ENCODE peak calls at places on chromosomes 16 and 17, in six cellular contexts. One of them, this sample, is unnamed.

GRCh38 chr16:14307623-14308356 is 236.7 kb downstream of the MRTFB start:
- DNase-seq in heart right ventricle: peak
- DNase-seq in endothelial cell: no peak
- DNase-seq in EH: peak
- DNase-seq in CD4-positive, alpha-beta T cell: no peak
- DNase-seq in caudate nucleus: no peak
- DNase-seq in this sample: no peak

GRCh38 chr17:78471635-78472034 is 93.2 kb downstream of the PGS1 start:
- DNase-seq in heart right ventricle: no peak
- DNase-seq in endothelial cell: no peak
- DNase-seq in EH: no peak
- DNase-seq in CD4-positive, alpha-beta T cell: no peak
- DNase-seq in caudate nucleus: no peak
- DNase-seq in this sample: no peak

GRCh38 chr17:40097931-40098845 is 2.2 kb downstream of the NR1D1 start:
- DNase-seq in heart right ventricle: peak
- DNase-seq in endothelial cell: no peak
- DNase-seq in EH: peak
- DNase-seq in CD4-positive, alpha-beta T cell: no peak
- DNase-seq in caudate nucleus: no peak
- DNase-seq in this sample: no peak

GRCh38 chr16:4693956-4694663 is 748 bp downstream of the NUDT16L1 start:
- DNase-seq in heart right ventricle: no peak
- DNase-seq in endothelial cell: peak
- DNase-seq in EH: peak
- DNase-seq in CD4-positive, alpha-beta T cell: peak
- DNase-seq in caudate nucleus: no peak
- DNase-seq in this sample: peak

GRCh38 chr17:82985973-82986372 is 93.4 kb upstream of the METRNL start:
- DNase-seq in heart right ventricle: no peak
- DNase-seq in endothelial cell: no peak
- DNase-seq in EH: peak
- DNase-seq in CD4-positive, alpha-beta T cell: peak
- DNase-seq in caudate nucleus: no peak
- DNase-seq in this sample: peak

GRCh38 chr17:27868565-27868964 is 24.6 kb downstream of the LYRM9 start:
- DNase-seq in heart right ventricle: no peak
- DNase-seq in endothelial cell: no peak
- DNase-seq in EH: no peak
- DNase-seq in CD4-positive, alpha-beta T cell: no peak
- DNase-seq in caudate nucleus: no peak
- DNase-seq in this sample: no peak

GRCh38 chr17:12813680-12814079 is 24.4 kb downstream of the ARHGAP44 start:
- DNase-seq in heart right ventricle: no peak
- DNase-seq in endothelial cell: no peak
- DNase-seq in EH: no peak
- DNase-seq in CD4-positive, alpha-beta T cell: no peak
- DNase-seq in caudate nucleus: no peak
- DNase-seq in this sample: no peak

GRCh38 chr16:19116711-19117449 is 3.1 kb downstream of the ITPRIPL2 start:
- DNase-seq in heart right ventricle: no peak
- DNase-seq in endothelial cell: no peak
- DNase-seq in EH: peak
- DNase-seq in CD4-positive, alpha-beta T cell: no peak
- DNase-seq in caudate nucleus: no peak
- DNase-seq in this sample: no peak

GRCh38 chr17:44376124-44376523 is 12.5 kb upstream of the FAM171A2 start:
- DNase-seq in heart right ventricle: peak
- DNase-seq in endothelial cell: peak
- DNase-seq in EH: peak
- DNase-seq in CD4-positive, alpha-beta T cell: no peak
- DNase-seq in caudate nucleus: no peak
- DNase-seq in this sample: no peak

GRCh38 chr16:58026705-58027340 is 1.3 kb downstream of the MMP15 start:
- DNase-seq in heart right ventricle: no peak
- DNase-seq in endothelial cell: peak
- DNase-seq in EH: no peak
- DNase-seq in CD4-positive, alpha-beta T cell: no peak
- DNase-seq in caudate nucleus: no peak
- DNase-seq in this sample: no peak

GRCh38 chr16:29811896-29812665 is at the start of gene PRRT2:
- DNase-seq in heart right ventricle: peak
- DNase-seq in endothelial cell: peak
- DNase-seq in EH: peak
- DNase-seq in CD4-positive, alpha-beta T cell: no peak
- DNase-seq in caudate nucleus: no peak
- DNase-seq in this sample: peak

GRCh38 chr16:31202402-31203385 is at the start of gene PYCARD:
- DNase-seq in heart right ventricle: peak
- DNase-seq in endothelial cell: peak
- DNase-seq in EH: peak
- DNase-seq in CD4-positive, alpha-beta T cell: no peak
- DNase-seq in caudate nucleus: no peak
- DNase-seq in this sample: peak

This sample was measured in naive thymus-derived CD8-positive, alpha-beta T cell.